ENCODE peak calls at places on chromosome 16, in seven cellular contexts. H is nephron progenitor cell; C is endodermal cell; L is CD4-positive, alpha-beta T cell; R is endothelial cell; B is neural crest cell; I is mucosa of descending colon. X is an unnamed sample.

GRCh38 chr16:11783319-11784047 is 13.6 kb downstream of the ZC3H7A start:
- DNase-seq in H (no peak), C (no peak), L (no peak), R (no peak), B (no peak), I (no peak), X (no peak)

GRCh38 chr16:15829460-15829859 is 27.4 kb downstream of the MYH11 start:
- DNase-seq in H (no peak), C (peak), L (no peak), R (no peak), B (no peak), I (peak), X (peak)

GRCh38 chr16:56910114-56910511 is 21.8 kb upstream of the HERPUD1 start:
- DNase-seq in H (no peak), C (no peak), L (no peak), R (no peak), B (no peak), I (no peak), X (no peak)

GRCh38 chr16:4261557-4262172 is 11.2 kb downstream of the TFAP4 start:
- DNase-seq in H (peak), C (peak), L (peak), R (peak), B (peak), I (peak), X (peak)

GRCh38 chr16:4465977-4466779 is 8.2 kb downstream of the NMRAL1 start:
- DNase-seq in H (no peak), C (no peak), L (peak), R (no peak), B (no peak), I (peak), X (no peak)

GRCh38 chr16:79897444-79898146 is 297.1 kb upstream of the MAF start:
- DNase-seq in H (no peak), C (no peak), L (no peak), R (no peak), B (no peak), I (peak), X (no peak)

GRCh38 chr16:4511441-4512082 is 27.0 kb downstream of the CDIP1 start:
- DNase-seq in H (peak), C (peak), L (no peak), R (peak), B (peak), I (peak), X (peak)

GRCh38 chr16:84836967-84837366 is 17.2 kb downstream of the CRISPLD2 start:
- DNase-seq in H (no peak), C (no peak), L (no peak), R (no peak), B (no peak), I (no peak), X (no peak)

GRCh38 chr16:11857161-11857560 is 5.8 kb upstream of the RSL1D1 start:
- DNase-seq in H (no peak), C (no peak), L (no peak), R (no peak), B (no peak), I (no peak), X (no peak)

GRCh38 chr16:57039148-57039812 is 49.9 kb downstream of the NLRC5 start:
- DNase-seq in H (no peak), C (no peak), L (no peak), R (no peak), B (no peak), I (no peak), X (no peak)

GRCh38 chr16:15948532-15949209 is 745 bp upstream of the ABCC1 start:
- DNase-seq in H (no peak), C (no peak), L (no peak), R (no peak), B (no peak), I (no peak), X (no peak)

GRCh38 chr16:75266738-75267630 is 15.6 kb upstream of the BCAR1 start:
- DNase-seq in H (no peak), C (no peak), L (no peak), R (no peak), B (no peak), I (peak), X (no peak)

GRCh38 chr16:54538241-54538640 is 251.7 kb upstream of the IRX3 start:
- DNase-seq in H (no peak), C (no peak), L (no peak), R (no peak), B (no peak), I (no peak), X (no peak)

GRCh38 chr16:65621640-65622039 is 499.8 kb upstream of the CDH11 start:
- DNase-seq in H (no peak), C (no peak), L (no peak), R (no peak), B (no peak), I (no peak), X (no peak)

GRCh38 chr16:65958096-65958495 is 408.4 kb upstream of the CDH5 start:
- DNase-seq in H (no peak), C (no peak), L (no peak), R (no peak), B (no peak), I (no peak), X (no peak)

GRCh38 chr16:81443688-81444447 is 740 bp upstream of the CMIP start:
- DNase-seq in H (peak), C (peak), L (no peak), R (no peak), B (peak), I (peak), X (no peak)

GRCh38 chr16:80614908-80615696 is 74.3 kb downstream of the DYNLRB2 start:
- DNase-seq in H (no peak), C (peak), L (no peak), R (no peak), B (no peak), I (no peak), X (no peak)

GRCh38 chr16:55488306-55488705 is 9.3 kb downstream of the MMP2 start:
- DNase-seq in H (no peak), C (peak), L (no peak), R (no peak), B (no peak), I (no peak), X (no peak)

GRCh38 chr16:83402969-83403368 is 404.8 kb upstream of the HSBP1 start:
- DNase-seq in H (peak), C (no peak), L (no peak), R (no peak), B (no peak), I (no peak), X (no peak)

GRCh38 chr16:86215233-86215978 is 294.9 kb upstream of the FOXF1 start:
- DNase-seq in H (no peak), C (no peak), L (no peak), R (no peak), B (no peak), I (no peak), X (no peak)
- TF ChIP-seq CTCF in H (no peak), C (no peak), L (no peak), R (no peak), B (no peak), I (no peak), X (no peak)

DNA sequence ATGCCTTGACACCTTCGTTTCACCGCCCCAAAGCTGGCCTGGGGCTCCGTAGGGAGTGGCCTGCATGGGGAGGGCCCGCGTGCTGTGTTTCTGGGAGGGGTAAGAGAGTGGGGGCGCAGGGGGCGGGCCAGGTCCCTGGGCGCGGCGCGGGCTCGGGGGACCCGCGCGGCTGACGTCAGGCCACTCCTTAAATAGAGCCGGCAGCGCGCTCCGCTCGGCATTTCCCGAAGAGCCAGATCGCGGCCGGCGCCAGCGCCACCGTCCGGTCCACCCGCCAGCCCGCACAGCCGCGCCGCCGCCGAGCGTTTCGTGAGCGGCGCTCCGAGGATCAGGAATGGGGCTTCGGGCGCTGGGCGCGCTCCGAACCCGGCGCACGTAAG is at the start of gene HS3ST2:
- DNase-seq in H (peak), C (peak), L (no peak), R (peak), B (peak), I (peak), X (peak)
- TF ChIP-seq CTCF in H (peak), C (peak), L (no peak), R (no peak), B (peak), I (no peak), X (no peak)

DNA sequence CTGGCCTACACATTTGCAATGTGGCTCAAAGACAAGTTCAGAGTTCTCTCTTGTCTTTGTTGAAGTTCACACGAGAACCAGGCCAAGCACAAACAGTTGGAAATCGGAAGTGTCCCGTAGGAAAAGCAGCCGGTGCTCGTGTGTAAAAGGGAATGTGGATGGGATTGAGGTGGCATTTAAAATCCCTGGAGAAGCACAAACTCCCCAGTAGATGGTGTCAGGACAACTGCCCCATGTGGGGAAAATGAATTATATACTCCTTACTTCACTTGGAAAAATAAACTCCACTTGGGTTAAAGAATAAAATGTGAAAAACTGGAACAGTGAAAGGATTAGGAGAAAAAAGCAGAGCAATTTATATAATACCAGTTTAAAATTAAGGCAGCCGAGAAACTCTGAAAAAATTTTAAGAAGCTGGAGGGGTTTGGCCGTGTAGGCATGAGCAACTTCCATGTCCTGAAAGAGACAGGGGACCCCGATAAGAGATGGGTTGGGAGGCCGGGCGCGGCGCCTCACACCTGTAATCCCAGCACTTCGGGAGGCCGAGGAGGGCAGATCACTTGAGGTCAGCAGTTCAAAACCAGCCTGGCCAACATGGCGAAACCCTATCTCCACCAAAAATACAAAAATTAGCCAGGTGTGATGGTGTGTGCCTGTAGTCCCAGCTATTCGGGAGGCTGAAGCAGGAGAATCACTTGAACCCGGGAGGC is 28.1 kb downstream of the CBFA2T3 start:
- DNase-seq in H (no peak), C (no peak), L (no peak), R (no peak), B (no peak), I (no peak), X (no peak)
- TF ChIP-seq CTCF in H (no peak), C (peak), L (no peak), R (no peak), B (no peak), I (no peak), X (no peak)

GRCh38 chr16:28873543-28874201 is 4.6 kb upstream of the ATP2A1 start:
- DNase-seq in H (peak), C (peak), L (peak), R (peak), B (no peak), I (peak), X (peak)
- TF ChIP-seq CTCF in H (peak), C (peak), L (peak), R (peak), B (peak), I (peak), X (peak)

DNA sequence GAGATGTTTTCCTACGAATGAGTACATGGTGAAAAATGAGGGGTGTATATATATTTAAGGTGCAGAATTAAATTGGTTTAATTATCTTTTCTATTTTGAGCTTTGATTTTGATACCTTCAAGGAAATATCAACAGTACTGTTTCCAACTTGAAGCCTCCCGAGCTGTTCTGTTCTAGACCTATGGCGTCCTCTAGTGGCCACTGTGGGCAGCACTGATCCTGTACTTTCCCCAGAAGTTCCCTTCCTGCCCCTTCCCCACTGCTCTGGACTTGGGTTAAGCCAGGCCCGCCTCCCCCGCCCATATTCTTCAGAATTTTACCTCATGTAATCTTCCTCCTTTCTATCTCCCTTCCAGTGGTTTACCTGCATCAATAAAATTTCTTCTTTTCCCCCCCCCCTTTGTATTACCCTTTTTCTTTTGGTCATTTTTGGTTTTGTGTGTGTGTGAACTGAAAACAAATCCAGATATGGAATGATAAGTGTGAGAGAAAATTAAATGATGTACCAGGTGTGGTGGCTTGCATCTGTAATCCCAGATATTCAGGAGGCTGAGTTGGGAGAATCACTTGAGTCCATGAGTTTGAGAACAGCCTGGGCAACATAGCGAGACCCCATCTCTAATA is 1643.5 kb downstream of the TP53TG3F start:
- DNase-seq in H (no peak), C (no peak), L (no peak), R (no peak), B (no peak), I (no peak), X (no peak)
- TF ChIP-seq CTCF in H (no peak), C (no peak), L (no peak), R (no peak), B (no peak), I (no peak), X (peak)

GRCh38 chr16:70646260-70647241 is at the start of gene IL34:
- DNase-seq in H (peak), C (no peak), L (no peak), R (no peak), B (no peak), I (no peak), X (no peak)

GRCh38 chr16:70642633-70643032 is 3.7 kb upstream of the IL34 start:
- DNase-seq in H (no peak), C (no peak), L (no peak), R (no peak), B (no peak), I (no peak), X (no peak)

GRCh38 chr16:70648606-70649005 is 2.2 kb downstream of the IL34 start:
- DNase-seq in H (no peak), C (no peak), L (no peak), R (no peak), B (no peak), I (no peak), X (no peak)

GRCh38 chr16:70647461-70648359 is 1.4 kb downstream of the IL34 start:
- DNase-seq in H (no peak), C (no peak), L (no peak), R (no peak), B (no peak), I (no peak), X (no peak)

GRCh38 chr16:70644763-70645597 is 1.4 kb upstream of the IL34 start:
- DNase-seq in H (no peak), C (peak), L (no peak), R (no peak), B (no peak), I (no peak), X (no peak)
- TF ChIP-seq CTCF in H (no peak), C (peak), L (no peak), R (no peak), B (no peak), I (no peak), X (no peak)

DNA sequence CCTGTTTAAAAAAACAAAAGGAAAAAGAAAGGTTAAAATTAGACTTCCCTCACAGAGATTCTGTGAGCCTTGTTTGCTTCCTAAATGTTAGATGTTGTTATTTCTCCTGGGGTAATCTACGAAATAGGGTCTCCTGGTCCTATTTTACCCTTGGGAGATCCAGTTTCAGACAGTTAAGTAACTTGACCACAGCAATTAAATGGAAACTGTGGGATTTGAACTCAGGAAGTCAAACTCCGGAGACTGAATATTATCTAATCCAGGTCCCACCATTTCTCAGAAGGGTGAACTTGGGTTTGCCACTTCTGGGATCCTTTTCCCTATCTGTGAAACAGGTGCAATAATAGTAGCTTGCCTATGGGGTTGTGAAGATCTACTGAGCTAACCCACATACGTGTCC is 6.4 kb upstream of the TMC5 start:
- DNase-seq in H (no peak), C (no peak), L (no peak), R (no peak), B (no peak), I (no peak), X (no peak)
- TF ChIP-seq CTCF in H (no peak), C (no peak), L (no peak), R (no peak), B (no peak), I (no peak), X (no peak)

DNA sequence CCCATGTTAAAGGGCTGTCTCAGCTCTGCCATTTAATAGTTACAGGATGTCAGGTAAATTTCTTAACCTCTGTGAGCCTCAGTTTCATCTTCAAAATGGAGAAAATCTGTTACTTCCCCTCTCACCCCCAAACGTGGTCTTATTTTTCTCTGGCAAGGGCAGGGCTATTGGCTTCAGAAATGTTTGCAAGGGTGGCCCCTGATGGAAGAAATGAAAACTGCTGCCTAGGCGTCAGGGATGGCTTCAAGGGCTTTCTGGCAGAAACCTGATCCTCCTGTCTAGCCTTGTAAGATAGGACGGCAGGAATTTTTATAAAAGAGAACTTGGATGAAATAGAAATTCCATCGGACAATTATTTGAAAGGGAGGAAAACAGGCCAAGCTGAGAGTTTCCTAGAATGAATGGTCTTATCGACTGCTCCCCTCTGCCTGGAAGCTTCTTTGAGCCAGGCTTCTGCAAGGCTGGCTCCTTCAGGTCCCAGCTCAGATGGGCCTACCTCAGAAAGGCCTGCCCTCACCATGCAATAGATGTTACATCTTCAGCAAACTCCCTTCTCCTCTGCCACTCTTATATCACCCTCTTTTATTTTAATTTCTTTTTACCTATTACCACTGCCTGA is 43.0 kb upstream of the TANGO6 start:
- DNase-seq in H (peak), C (peak), L (peak), R (peak), B (peak), I (peak), X (peak)
- TF ChIP-seq CTCF in H (peak), C (peak), L (peak), R (no peak), B (peak), I (peak), X (peak)

GRCh38 chr16:88753600-88753999 is 31.4 kb downstream of the PIEZO1 start:
- DNase-seq in H (no peak), C (no peak), L (no peak), R (no peak), B (no peak), I (no peak), X (no peak)

GRCh38 chr16:88753191-88753590 is 31.8 kb downstream of the PIEZO1 start:
- DNase-seq in H (no peak), C (no peak), L (no peak), R (no peak), B (no peak), I (no peak), X (no peak)

GRCh38 chr16:88755745-88756443 is 29.1 kb downstream of the PIEZO1 start:
- DNase-seq in H (no peak), C (no peak), L (no peak), R (no peak), B (no peak), I (no peak), X (no peak)

GRCh38 chr16:88754109-88754911 is 30.7 kb downstream of the PIEZO1 start:
- DNase-seq in H (no peak), C (no peak), L (no peak), R (no peak), B (no peak), I (no peak), X (no peak)

GRCh38 chr16:88754912-88755744 is 29.9 kb downstream of the PIEZO1 start:
- DNase-seq in H (peak), C (peak), L (no peak), R (peak), B (no peak), I (no peak), X (peak)
- TF ChIP-seq CTCF in H (peak), C (peak), L (no peak), R (peak), B (peak), I (no peak), X (no peak)

DNA sequence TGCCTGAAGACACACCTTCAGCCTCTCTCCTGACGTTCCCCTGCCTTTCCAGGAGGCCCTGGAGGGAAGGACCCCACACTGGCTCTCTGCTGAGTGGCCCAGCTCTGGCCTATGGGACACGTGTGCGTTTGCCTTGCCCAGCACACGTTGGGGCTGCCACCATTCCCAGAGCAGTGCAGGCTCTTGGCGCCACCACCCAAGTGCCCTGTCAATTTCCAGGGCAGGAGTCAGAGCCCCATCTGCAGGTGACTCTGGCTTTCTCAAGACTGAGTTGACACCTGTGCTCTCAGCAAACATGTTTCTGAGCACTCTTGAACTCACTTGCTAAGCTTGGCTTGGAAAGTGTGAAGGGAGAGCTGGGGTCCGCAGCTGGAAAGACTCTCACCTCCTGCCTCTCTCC is 4.7 kb upstream of the IRF8 start:
- DNase-seq in H (no peak), C (peak), L (no peak), R (no peak), B (no peak), I (peak), X (peak)
- TF ChIP-seq CTCF in H (no peak), C (peak), L (no peak), R (no peak), B (no peak), I (no peak), X (no peak)

X was measured in WTC11.